ENCODE peak calls at places on chromosomes 1 and 21, in ten cellular contexts. F, V, B, U, X, W, R, L, G and K are unnamed samples.

GRCh38 chr1:47533176-47534039 is 95.6 kb downstream of the FOXD2 start:
- DNase-seq in F (no peak), V (peak; percentile 17), U (peak; percentile 73), R (peak; percentile 35), W (peak; percentile 69), G (no peak), B (no peak), X (peak; percentile 44), L (peak; percentile 87), K (peak; percentile 66)

GRCh38 chr1:183097438-183098051 is 74.3 kb downstream of the LAMC1 start:
- DNase-seq in R (no peak), W (peak; percentile 84), V (peak; percentile 49), B (no peak), G (no peak), U (no peak), F (peak; percentile 20), L (no peak), X (no peak), K (peak; percentile 93)

GRCh38 chr1:183234660-183235476 is 48.8 kb downstream of the LAMC2 start:
- DNase-seq in B (peak; percentile 80), R (peak; percentile 45), V (peak; percentile 98), U (peak; percentile 70), F (peak; percentile 98), G (no peak), W (peak; percentile 97), X (peak; percentile 56), L (peak; percentile 94), K (peak; percentile 97)

GRCh38 chr1:186330758-186331157 is 44.3 kb downstream of the TPR start:
- DNase-seq in F (peak; percentile 10), W (no peak), V (no peak), G (no peak), R (no peak), X (no peak), L (no peak), U (no peak), B (no peak), K (no peak)

GRCh38 chr21:37072239-37072987 is 458 bp downstream of the PIGP start:
- DNase-seq in B (no peak), R (peak; percentile 58), F (peak; percentile 54), U (peak; percentile 85), X (peak; percentile 85), V (peak; percentile 62), W (peak; percentile 85), L (peak; percentile 92), G (no peak), K (no peak)

GRCh38 chr1:24364975-24365678 is 46.0 kb downstream of the GRHL3 start:
- DNase-seq in X (no peak), L (no peak), G (no peak), B (peak; percentile 67), W (peak; percentile 83), R (no peak), V (peak; percentile 98), U (no peak), F (peak; percentile 99), K (peak; percentile 79)

GRCh38 chr1:231950732-231951131 is 324.1 kb downstream of the DISC1 start:
- DNase-seq in X (no peak), R (no peak), F (no peak), G (no peak), U (no peak), V (no peak), L (no peak), B (no peak), W (no peak), K (no peak)

GRCh38 chr1:201759194-201759814 is 69.7 kb upstream of the IPO9 start:
- DNase-seq in R (no peak), B (peak; percentile 42), F (no peak), X (no peak), G (no peak), L (no peak), V (no peak), W (peak; percentile 71), U (no peak), K (peak; percentile 49)

GRCh38 chr1:93186667-93187066 is 6.1 kb downstream of the CCDC18 start:
- DNase-seq in F (no peak), L (no peak), B (no peak), W (no peak), U (no peak), V (no peak), R (no peak), G (no peak), X (no peak), K (no peak)

GRCh38 chr1:203692565-203693470 is 66.2 kb downstream of the ATP2B4 start:
- DNase-seq in L (peak; percentile 96), V (peak; percentile 99), F (peak; percentile 98), G (no peak), X (peak; percentile 82), U (peak; percentile 86), W (peak; percentile 98), B (peak; percentile 76), R (peak; percentile 65), K (peak; percentile 97)

GRCh38 chr1:203306089-203306969 is 1.0 kb downstream of the BTG2 start:
- DNase-seq in F (peak; percentile 93), B (peak; percentile 55), L (peak; percentile 93), V (peak; percentile 92), G (peak; percentile 88), U (peak; percentile 90), W (peak; percentile 82), X (peak; percentile 87), R (peak; percentile 91), K (peak; percentile 80)

GRCh38 chr1:9099555-9099954 is 29.3 kb downstream of the GPR157 start:
- DNase-seq in V (no peak), F (no peak), R (no peak), W (no peak), X (no peak), B (no peak), U (no peak), G (no peak), L (no peak), K (no peak)

GRCh38 chr1:9097947-9098705 is 28.7 kb upstream of the SLC2A5 start:
- DNase-seq in R (no peak), U (no peak), X (no peak), L (no peak), F (no peak), W (no peak), B (no peak), V (no peak), G (no peak), K (no peak)

GRCh38 chr1:9101510-9102146 is 27.3 kb downstream of the GPR157 start:
- DNase-seq in U (peak; percentile 41), F (no peak), W (peak; percentile 57), R (no peak), G (no peak), L (no peak), B (no peak), V (peak; percentile 64), X (no peak), K (peak; percentile 71)

GRCh38 chr1:9095818-9096217 is 26.4 kb upstream of the SLC2A5 start:
- DNase-seq in R (no peak), F (no peak), U (no peak), B (no peak), G (no peak), V (peak; percentile 57), X (no peak), L (no peak), W (no peak), K (no peak)

DNA sequence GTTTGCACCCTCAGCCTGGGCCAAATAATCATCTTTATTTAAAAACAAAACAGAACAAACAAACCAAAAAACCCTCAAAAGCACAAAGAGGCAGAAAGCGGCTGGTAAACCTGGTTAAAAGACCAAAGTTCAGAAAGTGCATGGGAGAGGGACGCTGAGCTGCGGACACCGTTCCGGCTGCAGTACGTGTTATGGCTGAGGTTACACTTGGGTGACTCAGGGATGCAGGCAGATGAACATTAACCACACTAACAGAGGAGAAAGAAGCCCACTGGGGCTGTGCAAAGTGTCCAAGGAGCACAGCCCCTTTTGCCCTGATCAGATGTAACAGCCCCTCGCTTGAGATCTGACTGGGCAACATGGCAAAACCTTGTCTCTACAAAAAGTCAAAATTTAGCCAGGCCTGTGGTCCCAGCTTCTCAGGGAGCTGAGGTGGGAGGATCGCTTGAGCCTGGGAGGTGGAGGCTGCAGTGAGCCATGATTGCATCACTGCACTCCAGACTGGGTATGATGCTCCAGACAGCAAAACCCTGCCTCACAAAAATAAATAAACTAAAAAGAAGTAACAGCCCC is 28.3 kb downstream of the GPR157 start:
- DNase-seq in F (no peak), B (no peak), U (no peak), V (no peak), W (no peak), R (no peak), L (no peak), X (no peak), G (no peak), K (peak; percentile 48)
- H3K4me3 ChIP-seq in F (no peak overlapping the region), B (no peak overlapping the region), U (no peak overlapping the region), V (no peak overlapping the region), W (no peak overlapping the region), R (no peak overlapping the region), L (no peak overlapping the region), X (no peak overlapping the region), G (no peak overlapping the region), K (no peak overlapping the region)

GRCh38 chr1:40606160-40606559 is 59.3 kb downstream of the RIMS3 start:
- DNase-seq in V (no peak), R (no peak), G (no peak), B (no peak), X (no peak), F (no peak), W (no peak), U (no peak), L (no peak), K (no peak)
- H3K4me3 ChIP-seq in V (no peak overlapping the region), R (no peak overlapping the region), G (no peak overlapping the region), B (no peak overlapping the region), X (no peak overlapping the region), F (no peak overlapping the region), W (no peak overlapping the region), U (no peak overlapping the region), L (no peak overlapping the region), K (no peak overlapping the region)

GRCh38 chr1:210072129-210072528 is 134.1 kb downstream of the SYT14 start:
- DNase-seq in U (no peak), V (no peak), B (no peak), X (no peak), G (no peak), L (no peak), R (no peak), F (no peak), W (peak; percentile 45), K (no peak)

GRCh38 chr1:210074904-210075303 is 136.9 kb downstream of the SYT14 start:
- DNase-seq in W (no peak), G (no peak), X (no peak), L (no peak), F (no peak), R (no peak), B (no peak), U (no peak), V (no peak), K (no peak)

GRCh38 chr1:210070531-210070930 is 132.5 kb downstream of the SYT14 start:
- DNase-seq in U (no peak), F (no peak), R (no peak), L (no peak), B (no peak), X (no peak), G (no peak), W (no peak), V (no peak), K (no peak)

GRCh38 chr1:210076620-210077019 is 138.6 kb downstream of the SYT14 start:
- DNase-seq in L (no peak), U (no peak), F (peak; percentile 16), V (peak; percentile 6), R (no peak), G (no peak), W (no peak), X (no peak), B (no peak), K (no peak)

GRCh38 chr1:210072891-210073509 is 135.0 kb downstream of the SYT14 start:
- DNase-seq in U (no peak), V (no peak), B (no peak), W (no peak), F (no peak), R (no peak), G (no peak), X (no peak), L (no peak), K (no peak)
- H3K4me3 ChIP-seq in U (no peak overlapping the region), V (no peak overlapping the region), B (no peak overlapping the region), W (no peak overlapping the region), F (no peak overlapping the region), R (no peak overlapping the region), G (no peak overlapping the region), X (no peak overlapping the region), L (no peak overlapping the region), K (no peak overlapping the region)

GRCh38 chr1:215606036-215606435 is 38.9 kb downstream of the KCTD3 start:
- DNase-seq in W (no peak), U (no peak), X (no peak), R (no peak), F (no peak), B (no peak), G (no peak), V (no peak), L (no peak), K (no peak)
- H3K4me3 ChIP-seq in W (no peak overlapping the region), U (no peak overlapping the region), X (no peak overlapping the region), R (no peak overlapping the region), F (no peak overlapping the region), B (no peak overlapping the region), G (no peak overlapping the region), V (no peak overlapping the region), L (no peak overlapping the region), K (no peak overlapping the region)